ENCODE peak calls at places on chromosomes 7 and 10, in eight cellular contexts. Q is PC-9; P is HEK293T; K is CMK; G is EH; L is NCI-H524; E is T-helper 9 cell; F is stimulated activated CD8-positive, alpha-beta memory T cell treated with anti-CD3 and anti-CD28 coated beads, Interleukin-15, amount 100 ng/mL, for 4 hours. D is an unnamed sample.

GRCh38 chr10:70561051-70561450 is 41.5 kb downstream of the PRF1 start:
- DNase-seq in P (no peak), G (peak), K (no peak), E (no peak), L (no peak), F (no peak), Q (no peak), D (peak)

GRCh38 chr7:34041716-34042115 is 136.4 kb downstream of the BMPER start:
- DNase-seq in F (no peak), E (no peak), K (no peak), G (peak), Q (no peak), P (no peak), L (no peak), D (no peak)

GRCh38 chr7:137882261-137882668 is 35.5 kb upstream of the DGKI start:
- DNase-seq in F (no peak), Q (peak), E (no peak), K (no peak), L (no peak), P (no peak), G (peak), D (no peak)

GRCh38 chr10:6494934-6495592 is 85.0 kb downstream of the PRKCQ start:
- DNase-seq in K (no peak), L (no peak), P (no peak), F (peak), G (no peak), E (peak), Q (no peak), D (no peak)

GRCh38 chr7:26199301-26200112 is 1.0 kb downstream of the HNRNPA2B1 start:
- DNase-seq in E (peak), K (no peak), F (peak), P (no peak), L (no peak), Q (no peak), G (peak), D (no peak)

GRCh38 chr10:102646610-102647432 is 2.5 kb downstream of the TRIM8 start:
- DNase-seq in Q (no peak), K (no peak), P (no peak), L (no peak), G (no peak), E (peak), F (no peak), D (no peak)

GRCh38 chr10:35426657-35427056 is 90.3 kb downstream of the CCNY start:
- DNase-seq in F (no peak), P (no peak), E (no peak), G (no peak), L (no peak), K (no peak), Q (no peak), D (no peak)

GRCh38 chr10:17959870-17960269 is 8.2 kb downstream of the SLC39A12 start:
- DNase-seq in P (no peak), Q (no peak), L (no peak), E (no peak), G (no peak), K (no peak), F (no peak), D (no peak)

GRCh38 chr7:3370068-3370704 is 69.1 kb downstream of the SDK1 start:
- DNase-seq in E (no peak), P (no peak), K (no peak), G (no peak), Q (no peak), F (no peak), L (peak), D (peak)